ENCODE peak calls at places on chromosome 22, in eight cellular contexts. N, R, O, U, C, Y, J and A are unnamed samples.

GRCh38 chr22:30290679-30291333 is 1.5 kb upstream of the CASTOR1 start:
- DNase-seq in N (no peak), U (peak; percentile 41), R (peak; percentile 70), O (peak; percentile 92), C (peak; percentile 90), Y (peak; percentile 52), J (peak; percentile 94), A (no peak)

GRCh38 chr22:19799322-19800190 is 39.0 kb downstream of the TBX1 start:
- DNase-seq in O (no peak), R (peak; percentile 94), J (no peak), Y (peak; percentile 97), N (peak; percentile 45), U (peak; percentile 40), C (peak; percentile 80), A (no peak)

GRCh38 chr22:29706991-29707390 is 12.8 kb upstream of the CABP7 start:
- DNase-seq in U (no peak), N (no peak), R (no peak), O (no peak), J (no peak), C (no peak), Y (no peak), A (no peak)

GRCh38 chr22:41449321-41449720 is 2.7 kb upstream of the TOB2 start:
- DNase-seq in J (no peak), C (no peak), N (no peak), O (no peak), Y (no peak), U (no peak), R (no peak), A (no peak)

GRCh38 chr22:38017272-38017920 is 33.0 kb upstream of the SOX10 start:
- DNase-seq in O (peak; percentile 74), Y (peak; percentile 54), U (no peak), J (peak; percentile 92), C (peak; percentile 66), N (no peak), R (peak; percentile 24), A (no peak)

GRCh38 chr22:39219071-39220050 is 25.4 kb downstream of the PDGFB start:
- DNase-seq in O (no peak), Y (no peak), N (no peak), J (no peak), C (no peak), R (no peak), U (peak; percentile 59), A (peak; percentile 41)

GRCh38 chr22:41280065-41280464 is 5.9 kb downstream of the RANGAP1 start:
- DNase-seq in O (no peak), Y (no peak), U (no peak), C (no peak), R (no peak), J (no peak), N (no peak), A (no peak)

GRCh38 chr22:29071261-29072045 is 1.4 kb upstream of the KREMEN1 start:
- DNase-seq in U (peak; percentile 91), R (peak; percentile 14), Y (peak; percentile 39), O (peak; percentile 67), N (peak; percentile 75), J (no peak), C (peak; percentile 38), A (no peak)

GRCh38 chr22:30968015-30968923 is at the start of gene MORC2:
- DNase-seq in N (no peak), C (no peak), U (peak; percentile 89), J (peak; percentile 75), R (peak; percentile 57), Y (peak; percentile 55), O (peak; percentile 79), A (no peak)

GRCh38 chr22:19995611-19996339 is 20.8 kb downstream of the ARVCF start:
- DNase-seq in U (no peak), J (no peak), Y (peak; percentile 72), O (no peak), N (no peak), R (no peak), C (peak; percentile 28), A (no peak)

GRCh38 chr22:30048711-30049110 is 31.6 kb upstream of the HORMAD2 start:
- DNase-seq in U (no peak), R (no peak), C (no peak), J (no peak), Y (no peak), N (no peak), O (no peak), A (no peak)

GRCh38 chr22:30325724-30326703 is 727 bp downstream of the TBC1D10A start:
- DNase-seq in R (no peak), U (peak; percentile 41), Y (no peak), J (no peak), N (peak; percentile 14), O (no peak), C (no peak), A (no peak)

GRCh38 chr22:37416806-37417205 is 10.5 kb downstream of the ELFN2 start:
- DNase-seq in Y (no peak), R (no peak), J (no peak), N (peak; percentile 39), C (no peak), O (no peak), U (no peak), A (no peak)

GRCh38 chr22:20434264-20434751 is 3.3 kb downstream of the SCARF2 start:
- DNase-seq in C (no peak), Y (no peak), U (no peak), N (no peak), O (no peak), J (no peak), R (no peak), A (no peak)

GRCh38 chr22:34308101-34308500 is 387.8 kb upstream of the LARGE1 start:
- DNase-seq in N (no peak), C (no peak), O (no peak), Y (no peak), R (no peak), J (no peak), U (no peak), A (no peak)

GRCh38 chr22:29737251-29738117 is 17.7 kb downstream of the CABP7 start:
- DNase-seq in N (no peak), J (peak; percentile 47), C (no peak), O (no peak), U (no peak), Y (peak; percentile 11), R (peak; percentile 12), A (no peak)

GRCh38 chr22:39297490-39298193 is 21.8 kb downstream of the RPL3 start:
- DNase-seq in O (peak; percentile 78), Y (peak; percentile 59), R (no peak), U (peak; percentile 70), C (no peak), N (no peak), J (no peak), A (no peak)

GRCh38 chr22:41239443-41240128 is 1.1 kb downstream of the CHADL start:
- DNase-seq in Y (no peak), U (no peak), R (no peak), J (no peak), O (no peak), N (no peak), C (no peak), A (no peak)

GRCh38 chr22:46911341-46911740 is 148.9 kb downstream of the TBC1D22A start:
- DNase-seq in C (no peak), O (no peak), U (no peak), R (no peak), J (no peak), Y (no peak), N (peak; percentile 33), A (no peak)

GRCh38 chr22:28023774-28024173 is 104.7 kb upstream of the PITPNB start:
- DNase-seq in O (peak; percentile 10), R (no peak), J (no peak), N (no peak), C (no peak), U (no peak), Y (no peak), A (no peak)

GRCh38 chr22:35383679-35384071 is 2.8 kb downstream of the HMOX1 start:
- DNase-seq in C (no peak), U (no peak), R (no peak), O (no peak), Y (no peak), J (no peak), N (no peak), A (no peak)

DNA sequence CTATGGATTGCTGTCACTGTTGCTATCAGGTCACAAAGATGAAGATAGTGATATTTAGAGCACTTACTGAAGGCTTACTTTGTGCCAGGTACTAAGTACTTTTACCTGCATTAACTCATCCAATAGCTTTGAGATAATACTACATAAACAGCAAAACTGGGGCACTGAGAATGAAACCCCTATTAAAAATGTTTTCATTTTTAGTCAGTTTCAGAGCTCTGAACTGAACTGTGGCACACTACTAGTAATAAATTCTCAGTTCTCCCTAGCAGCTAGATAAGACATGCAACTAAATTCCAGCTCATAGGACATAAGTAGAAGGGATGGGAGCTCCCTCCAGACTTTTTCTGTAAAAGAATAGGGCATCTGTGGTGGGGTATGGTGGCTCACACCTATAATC is 24.0 kb downstream of the ARFGAP3 start:
- DNase-seq in N (no peak), C (no peak), Y (no peak), U (no peak), O (no peak), J (no peak), R (no peak), A (no peak)
- TF ChIP-seq CTCF in N (no peak), C (no peak), Y (no peak), U (no peak), O (no peak), J (no peak), R (no peak), A (no peak)

DNA sequence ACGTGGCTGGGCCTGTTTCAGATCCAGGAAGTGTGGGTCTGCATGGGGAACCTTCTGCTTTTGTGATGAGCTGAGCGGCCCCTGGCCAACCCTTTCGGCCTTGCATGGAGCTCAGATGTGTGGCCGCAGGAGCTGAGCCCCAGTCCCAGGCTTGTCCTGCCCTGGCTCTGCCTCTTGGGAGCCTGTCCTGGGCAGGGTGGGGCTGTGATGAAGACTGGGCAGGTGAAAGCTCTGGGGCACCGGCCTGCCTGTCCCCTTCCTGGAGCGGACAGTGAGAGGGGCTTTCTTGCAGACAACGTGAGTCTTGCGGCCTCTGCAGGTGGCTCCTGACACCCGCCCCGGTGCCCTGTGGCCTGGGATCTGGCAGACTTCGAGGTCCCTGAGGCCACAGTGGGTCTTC is 1296.6 kb downstream of the BRD1 start:
- DNase-seq in R (no peak), U (no peak), N (no peak), J (no peak), O (no peak), C (no peak), Y (no peak), A (no peak)
- TF ChIP-seq CTCF in R (no peak), U (no peak), N (no peak), J (no peak), O (no peak), C (no peak), Y (no peak), A (no peak)

GRCh38 chr22:49648053-49648452 is 179.6 kb downstream of the BRD1 start:
- DNase-seq in C (no peak), Y (no peak), U (no peak), N (no peak), O (no peak), R (no peak), J (no peak), A (no peak)
- TF ChIP-seq CTCF in C (no peak), Y (no peak), U (no peak), N (no peak), O (no peak), R (no peak), J (no peak), A (no peak)

DNA sequence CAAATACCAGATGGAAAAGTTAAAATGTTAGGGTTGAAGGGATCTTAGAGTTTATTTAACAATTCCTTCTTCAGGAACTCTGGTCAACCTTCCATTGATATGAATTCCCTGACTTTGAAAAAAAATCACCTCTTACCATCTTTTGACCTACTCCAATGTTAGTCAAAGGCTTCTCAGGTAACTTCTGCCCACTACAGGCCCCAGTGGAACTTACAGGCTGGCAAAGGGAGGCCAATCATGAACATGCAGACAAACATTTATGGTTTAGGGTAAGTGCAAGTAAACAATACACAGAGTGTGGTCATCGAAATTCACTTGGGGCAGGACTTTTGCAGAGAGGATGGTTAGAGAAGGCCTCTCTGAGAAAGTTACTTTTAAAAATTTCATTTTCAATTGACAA is 45.1 kb downstream of the SYN3 start:
- DNase-seq in R (no peak), J (no peak), N (no peak), C (no peak), U (no peak), O (no peak), Y (no peak), A (no peak)
- TF ChIP-seq CTCF in R (no peak), J (no peak), N (no peak), C (no peak), U (peak; percentile 33), O (no peak), Y (no peak), A (no peak)